ENCODE peak calls at places on chromosomes 13 and 19, in eight cellular contexts. D, X, M, G, A, P, S and Y are unnamed samples.

GRCh38 chr19:38006361-38007045 is 99.5 kb downstream of the SIPA1L3 start:
- DNase-seq in X (no peak), S (no peak), M (no peak), D (no peak), A (no peak), G (no peak), P (no peak), Y (no peak)

GRCh38 chr13:27744861-27745260 is 47.4 kb upstream of the GSX1 start:
- DNase-seq in X (no peak), G (no peak), D (no peak), S (no peak), M (no peak), A (no peak), P (no peak), Y (no peak)

GRCh38 chr19:50772408-50773311 is 2.4 kb downstream of the GPR32 start:
- DNase-seq in M (no peak), X (no peak), D (no peak), A (no peak), S (no peak), G (peak), P (no peak), Y (no peak)

GRCh38 chr19:46878613-46879375 is 18.0 kb downstream of the ARHGAP35 start:
- DNase-seq in D (no peak), A (no peak), M (no peak), X (no peak), G (peak), S (no peak), P (no peak), Y (peak)

GRCh38 chr19:3897936-3898335 is 17.5 kb downstream of the ATCAY start:
- DNase-seq in M (no peak), X (no peak), P (no peak), A (no peak), D (no peak), G (no peak), S (no peak), Y (no peak)

GRCh38 chr19:387777-388176 is 21.2 kb downstream of the C2CD4C start:
- DNase-seq in A (no peak), D (no peak), X (no peak), G (no peak), M (no peak), S (no peak), P (no peak), Y (no peak)

GRCh38 chr13:98216135-98216565 is 39.1 kb upstream of the RNF113B start:
- DNase-seq in A (peak), G (peak), S (no peak), M (no peak), D (peak), X (peak), P (peak), Y (peak)

GRCh38 chr19:37966211-37967072 is 59.4 kb downstream of the SIPA1L3 start:
- DNase-seq in P (no peak), D (no peak), G (no peak), M (no peak), A (no peak), S (no peak), X (no peak), Y (no peak)

GRCh38 chr13:103521532-103521931 is 455.3 kb upstream of the SLC10A2 start:
- DNase-seq in S (no peak), A (no peak), D (no peak), X (no peak), G (no peak), P (no peak), M (no peak), Y (no peak)

GRCh38 chr19:58570770-58571574 is 2.2 kb downstream of the MZF1 start:
- DNase-seq in S (peak), M (no peak), A (peak), D (no peak), P (no peak), G (no peak), X (peak), Y (no peak)

GRCh38 chr19:49591731-49592485 is 926 bp downstream of the PRR12 start:
- DNase-seq in G (peak), P (peak), S (peak), A (peak), D (peak), M (no peak), X (no peak), Y (peak)

GRCh38 chr13:74770361-74770760 is 636.2 kb upstream of the KLF12 start:
- DNase-seq in A (no peak), X (no peak), S (no peak), M (no peak), G (peak), D (no peak), P (no peak), Y (peak)

GRCh38 chr19:33438987-33439781 is 65.7 kb downstream of the CEBPG start:
- DNase-seq in A (no peak), M (no peak), X (no peak), S (no peak), P (no peak), G (no peak), D (no peak), Y (no peak)

GRCh38 chr19:48591021-48591420 is 15.5 kb upstream of the SPACA4 start:
- DNase-seq in M (no peak), A (no peak), X (no peak), P (no peak), S (no peak), G (peak), D (no peak), Y (peak)

GRCh38 chr13:49371943-49372636 is 71.8 kb downstream of the CAB39L start:
- DNase-seq in D (no peak), S (no peak), M (no peak), A (no peak), P (no peak), X (no peak), G (no peak), Y (no peak)

GRCh38 chr19:18520848-18521691 is 800 bp downstream of the ELL start:
- DNase-seq in M (no peak), S (peak), P (no peak), X (peak), G (no peak), D (peak), A (peak), Y (peak)
- TF ChIP-seq CTCF in M (no peak), S (no peak), P (no peak), X (no peak), G (no peak), D (no peak), A (no peak), Y (no peak)

GRCh38 chr13:94366677-94367076 is 112.8 kb downstream of the DCT start:
- DNase-seq in A (no peak), D (no peak), S (no peak), G (no peak), P (no peak), M (no peak), X (no peak), Y (no peak)

GRCh38 chr13:94371855-94372254 is 107.6 kb downstream of the DCT start:
- DNase-seq in G (no peak), A (no peak), D (no peak), M (no peak), X (no peak), P (no peak), S (no peak), Y (no peak)

DNA sequence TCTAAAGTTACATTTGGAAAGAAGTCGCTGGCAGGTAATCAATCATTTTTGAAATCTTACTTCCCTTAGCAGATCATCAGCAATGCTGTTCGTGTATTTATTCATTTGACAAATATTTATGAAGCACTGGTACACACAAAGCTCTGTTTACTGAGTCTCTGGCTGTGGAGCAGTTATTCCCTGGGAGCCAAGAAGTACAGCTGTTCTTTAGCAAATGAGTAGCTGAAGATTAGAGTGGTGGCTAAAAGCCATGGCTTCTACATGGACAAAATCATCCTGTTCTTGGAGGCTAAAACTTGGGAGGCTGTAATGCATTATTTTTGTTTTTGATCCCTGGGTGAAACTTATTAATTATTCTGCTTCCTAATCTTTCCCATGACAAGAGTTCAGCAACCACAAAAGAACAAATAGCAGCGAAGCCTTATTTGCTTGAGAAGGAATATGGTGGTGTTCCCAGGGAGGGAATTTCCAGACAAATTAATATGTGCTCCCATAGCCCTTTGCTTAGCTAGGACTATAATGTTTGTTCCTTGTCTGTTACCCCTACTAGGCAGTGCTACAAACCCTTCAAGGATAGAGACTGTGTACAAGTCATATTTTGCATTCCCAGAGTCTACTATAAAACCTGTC is 109.5 kb downstream of the DCT start:
- DNase-seq in P (no peak), M (no peak), X (no peak), S (no peak), G (peak), A (no peak), D (no peak), Y (no peak)
- H3K4me3 ChIP-seq in P (no peak), M (no peak), X (no peak), S (no peak), G (no peak), A (no peak), D (no peak), Y (no peak)

GRCh38 chr19:29290853-29291252 is 77.9 kb upstream of the UQCRFS1 start:
- DNase-seq in G (no peak), D (no peak), A (no peak), X (no peak), P (no peak), M (no peak), S (no peak), Y (no peak)
- TF ChIP-seq CTCF in G (no peak), D (no peak), A (no peak), X (no peak), P (no peak), M (no peak), S (no peak), Y (no peak)

DNA sequence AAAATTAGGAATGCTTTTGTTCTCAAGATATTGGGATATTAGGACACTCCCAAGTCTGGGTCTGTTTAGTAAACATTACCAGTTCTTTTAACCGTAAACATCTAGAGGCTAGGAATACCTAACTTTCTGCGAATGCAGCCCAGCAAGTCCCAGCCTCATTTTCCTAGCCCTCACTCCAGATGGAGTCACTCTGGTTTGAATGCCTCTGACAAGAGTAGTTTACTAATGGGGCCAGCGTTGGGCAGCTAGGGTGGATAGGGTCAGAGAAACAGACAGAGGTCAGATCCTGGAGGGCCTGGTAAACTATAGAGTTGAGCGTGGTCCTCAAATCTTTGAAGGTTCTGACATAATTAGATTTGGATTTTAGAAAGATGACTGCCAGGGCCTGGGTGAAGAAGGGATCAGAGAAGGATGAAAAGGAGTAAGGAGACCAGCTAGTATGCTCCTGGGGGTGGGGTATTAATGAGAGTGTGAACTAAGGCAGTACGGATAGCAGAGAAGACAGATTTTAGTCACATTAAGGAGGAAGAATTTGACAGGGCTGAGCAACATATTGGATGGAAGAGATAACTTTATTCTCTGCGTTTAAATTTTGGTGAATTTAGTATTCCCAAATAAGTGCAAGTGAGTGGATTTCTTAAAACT is 53.7 kb downstream of the WDFY2 start:
- DNase-seq in G (no peak), A (no peak), D (no peak), S (no peak), X (no peak), M (no peak), P (no peak), Y (no peak)
- H3K4me3 ChIP-seq in G (no peak), A (no peak), D (no peak), S (no peak), X (no peak), M (no peak), P (no peak), Y (no peak)

GRCh38 chr13:78660130-78660857 is 1.3 kb upstream of the OBI1 start:
- DNase-seq in P (peak), A (no peak), D (no peak), M (no peak), G (peak), X (no peak), S (no peak), Y (no peak)
- TF ChIP-seq CTCF in P (no peak), A (no peak), D (no peak), M (no peak), G (no peak), X (no peak), S (no peak), Y (no peak)

DNA sequence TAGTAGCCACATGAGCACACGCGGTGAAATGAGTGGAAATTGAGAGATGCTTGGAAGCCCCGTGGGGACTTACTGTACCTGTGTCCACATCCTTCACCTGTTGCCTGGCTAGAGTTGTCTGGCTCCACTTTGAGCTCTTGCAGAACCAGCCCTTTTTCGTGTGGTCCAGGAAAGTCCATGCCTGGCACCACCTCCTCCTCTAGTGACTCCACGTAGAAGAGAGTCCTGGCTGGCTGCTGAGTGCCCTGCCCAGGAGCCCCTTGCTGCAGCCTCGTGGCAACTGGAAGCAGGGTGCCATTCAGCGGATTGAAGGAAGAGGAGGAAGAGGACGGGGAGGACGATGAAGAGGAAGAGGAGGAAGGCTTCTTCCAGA is 515 bp upstream of the ATXN8OS start:
- DNase-seq in P (no peak), A (no peak), X (no peak), M (no peak), D (no peak), G (no peak), S (no peak), Y (no peak)
- H3K4me3 ChIP-seq in P (no peak), A (no peak), X (no peak), M (no peak), D (no peak), G (no peak), S (no peak), Y (no peak)